ENCODE peak calls at places on chromosome 4, in six cellular contexts. W is mesenchymal stem cell, X is trophoblast cell, O is neuronal stem cell, E is H9, N is H1. M is an unnamed sample.

GRCh38 chr4:14771504-14772175 is 230.6 kb upstream of the CPEB2 start:
- DNase-seq in W (no peak), X (no peak), O (no peak), E (no peak), N (no peak), M (no peak)

GRCh38 chr4:38675167-38676121 is 11.4 kb downstream of the KLF3 start:
- DNase-seq in W (peak; percentile 87), X (peak; percentile 95), O (peak; percentile 87), E (peak; percentile 72), N (peak; percentile 87), M (peak; percentile 88)

GRCh38 chr4:169582203-169582602 is 30.2 kb downstream of the NEK1 start:
- DNase-seq in W (no peak), X (no peak), O (no peak), E (no peak), N (no peak), M (no peak)

GRCh38 chr4:108834787-108835384 is 72.0 kb upstream of the ETNPPL start:
- DNase-seq in W (peak; percentile 62), X (peak; percentile 59), O (peak; percentile 50), E (no peak), N (no peak), M (peak; percentile 74)

GRCh38 chr4:145954924-145955339 is 16.3 kb upstream of the ZNF827 start:
- DNase-seq in W (peak; percentile 73), X (peak; percentile 96), O (no peak), E (no peak), N (no peak), M (peak; percentile 96)

GRCh38 chr4:44738615-44739014 is 12.3 kb upstream of the GNPDA2 start:
- DNase-seq in W (peak; percentile 27), X (peak; percentile 15), O (no peak), E (no peak), N (no peak), M (no peak)

GRCh38 chr4:19324175-19324574 is 927.5 kb upstream of the SLIT2 start:
- DNase-seq in W (no peak), X (no peak), O (no peak), E (no peak), N (no peak), M (no peak)

GRCh38 chr4:184330008-184330400 is 112.3 kb upstream of the ENPP6 start:
- DNase-seq in W (no peak), X (peak; percentile 26), O (no peak), E (no peak), N (no peak), M (peak; percentile 40)

GRCh38 chr4:145285928-145286327 is 105.5 kb upstream of the OTUD4 start:
- DNase-seq in W (peak; percentile 69), X (peak; percentile 40), O (no peak), E (no peak), N (no peak), M (peak; percentile 52)

GRCh38 chr4:141807073-141807472 is 170.7 kb downstream of the IL15 start:
- DNase-seq in W (peak; percentile 18), X (no peak), O (no peak), E (no peak), N (no peak), M (peak; percentile 68)

GRCh38 chr4:147354271-147354670 is 126.6 kb upstream of the EDNRA start:
- DNase-seq in W (no peak), X (no peak), O (no peak), E (no peak), N (no peak), M (no peak)

GRCh38 chr4:16090306-16090705 is 6.5 kb upstream of the PROM1 start:
- DNase-seq in W (no peak), X (no peak), O (no peak), E (no peak), N (no peak), M (no peak)

GRCh38 chr4:148914301-148914700 is 472.1 kb upstream of the NR3C2 start:
- DNase-seq in W (no peak), X (no peak), O (no peak), E (no peak), N (no peak), M (no peak)

GRCh38 chr4:617644-618330 is 7.6 kb upstream of the PDE6B start:
- DNase-seq in W (no peak), X (peak; percentile 93), O (no peak), E (peak; percentile 70), N (no peak), M (no peak)

GRCh38 chr4:682490-683172 is 6.3 kb downstream of the SLC49A3 start:
- DNase-seq in W (no peak), X (peak; percentile 31), O (no peak), E (peak; percentile 28), N (no peak), M (no peak)

GRCh38 chr4:90078440-90078839 is 48.8 kb upstream of the CCSER1 start:
- DNase-seq in W (peak; percentile 21), X (no peak), O (no peak), E (no peak), N (no peak), M (no peak)

GRCh38 chr4:82293304-82293703 is 80.5 kb downstream of the HNRNPD start:
- DNase-seq in W (no peak), X (no peak), O (no peak), E (no peak), N (no peak), M (no peak)

GRCh38 chr4:123244233-123244632 is 152.4 kb upstream of the SPRY1 start:
- DNase-seq in W (peak; percentile 24), X (no peak), O (no peak), E (no peak), N (no peak), M (peak; percentile 65)

GRCh38 chr4:7978489-7978888 is 38.8 kb upstream of the AFAP1 start:
- DNase-seq in W (no peak), X (peak; percentile 91), O (no peak), E (no peak), N (no peak), M (no peak)

GRCh38 chr4:88952081-88952480 is 104.9 kb downstream of the FAM13A start:
- DNase-seq in W (no peak), X (no peak), O (no peak), E (no peak), N (no peak), M (no peak)

GRCh38 chr4:154779362-154779947 is 1.6 kb upstream of the RBM46 start:
- DNase-seq in W (peak; percentile 5), X (peak; percentile 40), O (peak; percentile 0), E (no peak), N (no peak), M (peak; percentile 39)

GRCh38 chr4:87851332-87851731 is 18.6 kb downstream of the MEPE start:
- DNase-seq in W (no peak), X (peak; percentile 28), O (no peak), E (no peak), N (no peak), M (no peak)

GRCh38 chr4:88705805-88706518 is 8.3 kb upstream of the NAP1L5 start:
- DNase-seq in W (peak; percentile 38), X (peak; percentile 28), O (no peak), E (no peak), N (no peak), M (peak; percentile 57)

GRCh38 chr4:185318679-185319078 is 77.0 kb downstream of the LRP2BP start:
- DNase-seq in W (peak; percentile 26), X (no peak), O (no peak), E (no peak), N (no peak), M (no peak)

GRCh38 chr4:186939226-186939625 is 215.6 kb upstream of the FAT1 start:
- DNase-seq in W (no peak), X (no peak), O (no peak), E (no peak), N (no peak), M (no peak)

GRCh38 chr4:106766519-106766918 is 269.6 kb downstream of the DKK2 start:
- DNase-seq in W (no peak), X (no peak), O (no peak), E (no peak), N (no peak), M (no peak)

GRCh38 chr4:177339794-177340374 is 30.2 kb downstream of the NEIL3 start:
- DNase-seq in W (peak; percentile 66), X (peak; percentile 36), O (no peak), E (no peak), N (no peak), M (peak; percentile 51)

GRCh38 chr4:6674500-6675149 is 19.1 kb upstream of the S100P start:
- DNase-seq in W (peak; percentile 39), X (peak; percentile 68), O (peak; percentile 18), E (no peak), N (no peak), M (peak; percentile 41)

GRCh38 chr4:41258783-41259182 is 2.1 kb downstream of the UCHL1 start:
- DNase-seq in W (peak; percentile 84), X (peak; percentile 52), O (no peak), E (peak; percentile 41), N (no peak), M (peak; percentile 86)

GRCh38 chr4:1044469-1045192 is 33.2 kb downstream of the FGFRL1 start:
- DNase-seq in W (no peak), X (peak; percentile 49), O (no peak), E (no peak), N (no peak), M (no peak)

GRCh38 chr4:73045894-73046293 is 23.6 kb downstream of the COX18 start:
- DNase-seq in W (no peak), X (no peak), O (no peak), E (no peak), N (no peak), M (peak; percentile 2)
- H3K14ac ChIP-seq in W (no peak overlapping the region), X (no peak overlapping the region), O (no peak overlapping the region), E (no peak overlapping the region), N (no peak overlapping the region), M (no peak overlapping the region)

GRCh38 chr4:175424111-175424510 is 388.0 kb downstream of the GPM6A start:
- DNase-seq in W (no peak), X (peak; percentile 34), O (no peak), E (no peak), N (no peak), M (peak; percentile 31)

GRCh38 chr4:175431635-175432034 is 380.4 kb downstream of the GPM6A start:
- DNase-seq in W (no peak), X (no peak), O (no peak), E (no peak), N (no peak), M (no peak)

GRCh38 chr4:175422331-175422730 is 389.7 kb downstream of the GPM6A start:
- DNase-seq in W (no peak), X (no peak), O (no peak), E (no peak), N (no peak), M (peak; percentile 69)

GRCh38 chr4:175427751-175428150 is 384.3 kb downstream of the GPM6A start:
- DNase-seq in W (no peak), X (no peak), O (no peak), E (no peak), N (no peak), M (no peak)
- H3K4me2 ChIP-seq in W (no peak overlapping the region), X (no peak overlapping the region), O (no peak overlapping the region), E (no peak overlapping the region), N (no peak overlapping the region), M (no peak overlapping the region)

DNA sequence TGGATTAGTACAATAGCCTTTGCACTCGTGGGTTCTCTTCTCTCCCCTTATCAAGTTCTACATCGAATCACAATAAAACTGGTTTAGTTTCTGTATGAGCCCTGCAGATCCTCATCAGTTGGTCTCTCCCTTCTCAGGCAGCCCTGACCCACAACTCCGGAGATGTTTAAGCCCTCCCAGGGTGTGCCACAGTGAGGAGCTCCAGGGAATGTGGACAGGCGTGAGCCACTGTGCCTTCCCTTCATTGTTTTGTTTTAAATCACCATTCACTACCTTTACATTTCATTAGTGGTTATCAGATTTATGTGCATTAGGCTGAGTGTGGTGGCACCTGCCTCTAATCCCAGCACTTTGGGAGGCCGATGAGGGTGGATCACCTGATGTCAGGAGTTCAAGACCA is 133.2 kb downstream of the LARP7 start:
- DNase-seq in W (no peak), X (no peak), O (no peak), E (no peak), N (no peak), M (no peak)
- H3K14ac ChIP-seq in W (no peak overlapping the region), X (no peak overlapping the region), O (no peak overlapping the region), E (no peak overlapping the region), N (no peak overlapping the region), M (no peak overlapping the region)

GRCh38 chr4:2583517-2583916 is 47.1 kb downstream of the FAM193A start:
- DNase-seq in W (peak; percentile 55), X (peak; percentile 43), O (no peak), E (no peak), N (no peak), M (peak; percentile 41)
- H3K4me2 ChIP-seq in W (no peak overlapping the region), X (no peak overlapping the region), O (no peak overlapping the region), E (no peak overlapping the region), N (no peak overlapping the region), M (peak overlapping the region; percentile 55)